ENCODE peak calls at places on chromosome 7, in seven cellular contexts. E is stimulated activated CD4-positive, alpha-beta T cell treated with anti-CD3 and anti-CD28 coated beads, Interleukin-15, amount 100 ng/mL, for 24 hours; N is AG20443; G is T-helper 9 cell; M is glutamatergic neuron; P is fibroblast of the conjunctiva; U is NCI-H1417. T is an unnamed sample.

GRCh38 chr7:44867073-44867990 is 18.0 kb downstream of the PURB start:
- DNase-seq in E (peak), N (peak), G (no peak), M (no peak), P (peak), U (no peak), T (no peak)

GRCh38 chr7:11589251-11589650 is 242.7 kb downstream of the THSD7A start:
- DNase-seq in E (no peak), N (no peak), G (no peak), M (no peak), P (no peak), U (no peak), T (no peak)

GRCh38 chr7:36278069-36278766 is 111.4 kb upstream of the ANLN start:
- DNase-seq in E (no peak), N (no peak), G (no peak), M (no peak), P (no peak), U (no peak), T (no peak)

GRCh38 chr7:101626069-101626671 is 2.9 kb downstream of the MYL10 start:
- DNase-seq in E (no peak), N (no peak), G (no peak), M (no peak), P (no peak), U (no peak), T (no peak)

GRCh38 chr7:129222064-129222463 is 2.8 kb upstream of the AHCYL2 start:
- DNase-seq in E (no peak), N (no peak), G (no peak), M (no peak), P (no peak), U (no peak), T (no peak)

GRCh38 chr7:122380993-122381392 is 76.4 kb upstream of the FEZF1 start:
- DNase-seq in E (no peak), N (no peak), G (no peak), M (peak), P (no peak), U (peak), T (no peak)

GRCh38 chr7:111010833-111011232 is 80.1 kb upstream of the LRRN3 start:
- DNase-seq in E (no peak), N (no peak), G (no peak), M (no peak), P (no peak), U (no peak), T (no peak)

GRCh38 chr7:18345641-18346234 is 149.8 kb upstream of the HDAC9 start:
- DNase-seq in E (peak), N (peak), G (no peak), M (peak), P (peak), U (peak), T (peak)

GRCh38 chr7:155007947-155008346 is 5.0 kb upstream of the PAXIP1 start:
- DNase-seq in E (peak), N (no peak), G (no peak), M (peak), P (no peak), U (no peak), T (peak)

GRCh38 chr7:3992841-3993240 is 689.3 kb upstream of the FOXK1 start:
- DNase-seq in E (no peak), N (no peak), G (no peak), M (no peak), P (no peak), U (no peak), T (no peak)

GRCh38 chr7:44748948-44749731 is 493 bp downstream of the ZMIZ2 start:
- DNase-seq in E (peak), N (no peak), G (no peak), M (peak), P (no peak), U (peak), T (peak)

GRCh38 chr7:99473315-99473596 is 566 bp downstream of the ZNF789 start:
- DNase-seq in E (peak), N (peak), G (no peak), M (no peak), P (peak), U (no peak), T (no peak)

GRCh38 chr7:136925556-136925955 is 57.1 kb downstream of the CHRM2 start:
- DNase-seq in E (no peak), N (no peak), G (no peak), M (no peak), P (no peak), U (no peak), T (no peak)

GRCh38 chr7:74452748-74453320 is 872 bp upstream of the GTF2IRD1 start:
- DNase-seq in E (peak), N (peak), G (peak), M (no peak), P (no peak), U (no peak), T (peak)

T was measured in activated naive CD8-positive, alpha-beta T cell treated with anti-CD3 and anti-CD28 coated beads for 36 hours.